ENCODE peak calls at places on chromosomes 12 and 14, in eight cellular contexts. R is RWPE2, B is keratinocyte, W is GM12865, X is cardiac fibroblast, J is epithelial cell of esophagus, M is adrenal gland, F is pancreas. I is an unnamed sample.

GRCh38 chr12:29546000-29546399 is 48.5 kb upstream of the OVCH1 start:
- DNase-seq in R (no peak), B (no peak), W (no peak), X (no peak), J (no peak), M (no peak), F (no peak), I (no peak)

GRCh38 chr12:14768823-14769405 is 34.4 kb downstream of the WBP11 start:
- DNase-seq in R (no peak), B (no peak), W (peak; percentile 76), X (peak; percentile 54), J (peak; percentile 81), M (no peak), F (peak; percentile 41), I (peak; percentile 48)

GRCh38 chr12:125403145-125403789 is 338.0 kb downstream of the AACS start:
- DNase-seq in R (no peak), B (no peak), W (peak; percentile 47), X (peak; percentile 51), J (peak; percentile 26), M (no peak), F (no peak), I (peak; percentile 28)

GRCh38 chr12:32918890-32919791 is 22.6 kb upstream of the PKP2 start:
- DNase-seq in R (no peak), B (no peak), W (peak; percentile 21), X (peak; percentile 95), J (peak; percentile 86), M (no peak), F (no peak), I (peak; percentile 40)

GRCh38 chr14:100622234-100622633 is 35.0 kb upstream of the BEGAIN start:
- DNase-seq in R (peak; percentile 72), B (no peak), W (no peak), X (no peak), J (peak; percentile 5), M (no peak), F (no peak), I (no peak)

GRCh38 chr12:51837286-51837685 is 11.2 kb downstream of the FIGNL2 start:
- DNase-seq in R (no peak), B (no peak), W (no peak), X (no peak), J (no peak), M (no peak), F (no peak), I (no peak)

GRCh38 chr12:52434760-52435530 is 774 bp upstream of the KRT75 start:
- DNase-seq in R (peak; percentile 26), B (no peak), W (no peak), X (peak; percentile 40), J (peak; percentile 88), M (no peak), F (no peak), I (no peak)

GRCh38 chr14:37270629-37271028 is 72.9 kb downstream of the MIPOL1 start:
- DNase-seq in R (no peak), B (no peak), W (no peak), X (no peak), J (no peak), M (no peak), F (no peak), I (no peak)

GRCh38 chr12:122882908-122883563 is 12.9 kb downstream of the VPS37B start:
- DNase-seq in R (no peak), B (no peak), W (no peak), X (no peak), J (no peak), M (no peak), F (no peak), I (no peak)
- H3K4me3 ChIP-seq in R (no peak overlapping the region), B (no peak overlapping the region), W (no peak overlapping the region), X (no peak overlapping the region), J (no peak overlapping the region), M (no peak overlapping the region), F (no peak overlapping the region), I (no peak overlapping the region)

DNA sequence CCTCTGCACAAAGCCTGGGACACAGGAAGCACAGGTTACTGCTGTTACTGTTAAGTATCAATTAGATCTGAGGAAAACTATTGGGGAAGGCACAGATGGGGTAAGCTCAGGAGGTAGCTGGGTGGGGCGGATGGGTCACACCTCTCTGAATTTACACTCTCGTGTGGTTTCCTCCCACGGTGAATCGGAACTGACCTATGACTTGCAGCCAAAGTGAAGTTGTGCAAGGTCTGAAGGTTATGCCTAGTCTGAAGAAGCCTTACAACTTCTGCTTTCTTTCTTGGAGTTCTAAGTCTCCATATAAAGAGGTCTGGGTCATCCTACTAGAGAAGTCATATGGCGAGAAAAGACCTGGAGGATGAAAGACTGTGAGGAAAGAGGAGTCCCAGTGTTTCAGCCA is 25.7 kb upstream of the GPATCH2L start:
- DNase-seq in R (no peak), B (no peak), W (no peak), X (no peak), J (no peak), M (no peak), F (no peak), I (no peak)
- TF ChIP-seq CTCF in R (no peak), B (no peak), W (no peak), X (no peak), J (no peak), M (no peak), F (no peak), I (no peak)

GRCh38 chr12:69501154-69501895 is 31.1 kb downstream of the FRS2 start:
- DNase-seq in R (no peak), B (peak; percentile 19), W (no peak), X (peak; percentile 63), J (peak; percentile 54), M (no peak), F (no peak), I (no peak)
- H3K4me3 ChIP-seq in R (no peak overlapping the region), B (peak overlapping the region; percentile 51), W (no peak overlapping the region), X (no peak overlapping the region), J (no peak overlapping the region), M (no peak overlapping the region), F (no peak overlapping the region), I (no peak overlapping the region)

DNA sequence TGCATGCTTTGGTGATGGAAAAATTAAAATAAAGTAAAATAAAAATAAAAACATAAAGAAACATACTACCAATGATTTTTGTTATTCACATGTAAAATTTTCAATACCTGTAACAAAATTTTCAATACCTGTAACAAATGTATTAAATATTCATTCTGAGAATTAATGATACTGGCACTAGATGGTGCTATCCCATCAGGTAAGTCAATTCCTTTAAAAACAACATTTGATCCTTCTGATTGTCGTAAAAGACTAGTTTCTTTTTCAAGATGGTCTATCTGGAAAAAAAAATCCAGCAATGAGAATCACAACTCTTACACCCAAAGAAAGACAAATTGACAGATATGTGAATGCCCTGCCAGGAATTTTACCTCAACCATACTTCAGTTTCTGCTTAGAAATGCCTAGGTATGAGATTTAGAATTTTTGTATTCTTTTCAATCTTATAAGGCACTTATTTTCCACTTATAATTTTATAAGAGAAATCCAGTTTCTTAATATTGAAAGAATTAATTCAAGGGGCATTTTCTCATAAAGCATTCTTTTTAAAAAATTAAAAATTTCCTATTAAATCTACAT is 30.7 kb downstream of the CEP290 start:
- DNase-seq in R (no peak), B (peak; percentile 5), W (peak; percentile 44), X (peak; percentile 75), J (peak; percentile 70), M (no peak), F (no peak), I (peak; percentile 60)
- TF ChIP-seq CTCF in R (peak; percentile 77), B (no peak), W (peak; percentile 30), X (peak; percentile 37), J (peak; percentile 32), M (peak; percentile 26), F (peak; percentile 33), I (peak; percentile 39)

GRCh38 chr12:67697981-67698380 is 49.4 kb downstream of the DYRK2 start:
- DNase-seq in R (no peak), B (no peak), W (no peak), X (no peak), J (no peak), M (no peak), F (no peak), I (no peak)

GRCh38 chr12:67695974-67696373 is 47.4 kb downstream of the DYRK2 start:
- DNase-seq in R (no peak), B (no peak), W (no peak), X (no peak), J (no peak), M (no peak), F (no peak), I (no peak)

GRCh38 chr12:67698711-67699603 is 50.4 kb downstream of the DYRK2 start:
- DNase-seq in R (no peak), B (peak; percentile 76), W (peak; percentile 94), X (peak; percentile 48), J (peak; percentile 83), M (no peak), F (no peak), I (peak; percentile 37)

GRCh38 chr12:67693895-67694294 is 45.4 kb downstream of the DYRK2 start:
- DNase-seq in R (no peak), B (no peak), W (no peak), X (no peak), J (no peak), M (no peak), F (no peak), I (no peak)

DNA sequence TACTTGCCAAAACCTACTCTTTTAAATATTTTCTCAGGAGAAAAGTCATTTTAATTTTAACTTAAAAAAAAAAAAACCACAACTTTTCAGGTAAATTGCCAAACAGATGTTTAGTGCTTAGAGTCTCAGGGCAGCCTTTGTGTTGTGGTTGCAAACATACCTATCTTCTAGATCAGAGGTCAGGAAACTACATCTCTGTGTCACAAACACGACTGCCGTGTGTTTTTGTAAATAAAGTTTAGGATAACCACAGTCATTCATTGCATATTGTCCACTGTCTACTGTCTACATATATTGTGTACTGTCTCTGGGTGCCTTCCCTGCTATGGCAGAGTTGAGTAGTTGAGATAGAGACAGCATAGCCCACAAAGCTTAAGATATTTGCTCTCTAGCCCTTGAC is 48.9 kb downstream of the DYRK2 start:
- DNase-seq in R (no peak), B (no peak), W (peak; percentile 16), X (no peak), J (peak; percentile 39), M (no peak), F (no peak), I (no peak)
- H3K4me3 ChIP-seq in R (no peak overlapping the region), B (no peak overlapping the region), W (no peak overlapping the region), X (no peak overlapping the region), J (no peak overlapping the region), M (no peak overlapping the region), F (no peak overlapping the region), I (no peak overlapping the region)

I was measured in fibroblast of villous mesenchyme.